ENCODE peak calls at places on chromosomes 1 and 21, in nine cellular contexts. B is gastrocnemius medialis, J is EH, L is Right ventricle myocardium superior, V is RWPE1, W is type B pancreatic cell, H is lung, Y is ACHN, K is NCI-H2029 treated with DMSO at 0.1 percent for 48 hours. A is an unnamed sample.

GRCh38 chr1:108747898-108748297 is 1.4 kb downstream of the STXBP3 start:
- DNase-seq in Y (no peak), L (no peak), H (no peak), V (no peak), K (no peak), W (no peak), B (no peak), J (no peak), A (no peak)

GRCh38 chr1:68322837-68323687 is 90.7 kb upstream of the WLS start:
- DNase-seq in W (no peak), Y (no peak), K (no peak), J (peak; percentile 69), H (no peak), B (peak; percentile 68), L (no peak), V (no peak), A (no peak)

GRCh38 chr1:150060260-150060659 is 7.3 kb upstream of the VPS45 start:
- DNase-seq in Y (no peak), J (no peak), V (no peak), K (no peak), B (no peak), L (no peak), W (no peak), H (no peak), A (no peak)

GRCh38 chr1:29962831-29963247 is 726.5 kb downstream of the PTPRU start:
- DNase-seq in V (no peak), Y (no peak), J (no peak), B (no peak), W (peak; percentile 51), H (no peak), L (no peak), K (no peak), A (peak; percentile 35)

GRCh38 chr1:6962390-6962955 is 177.2 kb downstream of the CAMTA1 start:
- DNase-seq in V (peak; percentile 54), J (no peak), K (peak; percentile 16), B (peak; percentile 59), W (peak; percentile 80), L (peak; percentile 65), Y (peak; percentile 95), H (peak; percentile 49), A (peak; percentile 57)

GRCh38 chr1:187476671-187477070 is 647.9 kb downstream of the PLA2G4A start:
- DNase-seq in V (peak; percentile 31), W (no peak), H (no peak), Y (peak; percentile 13), K (no peak), L (no peak), B (no peak), J (no peak), A (no peak)

GRCh38 chr1:230641346-230641745 is 935 bp upstream of the COG2 start:
- DNase-seq in Y (peak; percentile 43), W (no peak), V (no peak), B (no peak), L (no peak), K (no peak), H (no peak), J (peak; percentile 61), A (no peak)

GRCh38 chr21:29504751-29505321 is 206.1 kb downstream of the BACH1 start:
- DNase-seq in K (no peak), H (no peak), V (peak; percentile 5), Y (peak; percentile 84), B (no peak), L (no peak), W (no peak), J (peak; percentile 84), A (no peak)

GRCh38 chr21:45404726-45405270 is at the start of gene COL18A1:
- DNase-seq in Y (peak; percentile 50), J (peak; percentile 74), B (peak; percentile 11), L (peak; percentile 79), H (peak; percentile 40), W (no peak), K (no peak), V (peak; percentile 67), A (no peak)

A was measured in ureter.